ENCODE peak calls at places on chromosomes 1 and 21, in nine cellular contexts. F, O, C, B, E, U, X, V and D are unnamed samples.

GRCh38 chr1:236129315-236129714 is 13.0 kb upstream of the GPR137B start:
- DNase-seq in E (no peak), X (no peak), V (no peak), O (no peak), U (no peak), C (no peak), B (no peak), F (no peak), D (no peak)

GRCh38 chr1:190608282-190608681 is 130.6 kb upstream of the BRINP3 start:
- DNase-seq in V (no peak), O (no peak), B (no peak), U (no peak), X (no peak), F (no peak), E (no peak), C (no peak), D (no peak)

GRCh38 chr1:33274446-33274845 is 18.2 kb downstream of the ZNF362 start:
- DNase-seq in F (no peak), U (no peak), E (no peak), V (no peak), X (no peak), O (no peak), B (no peak), C (no peak), D (no peak)

GRCh38 chr1:2466834-2467554 is 9.1 kb upstream of the PLCH2 start:
- DNase-seq in X (peak), E (no peak), V (no peak), O (peak), F (no peak), U (no peak), C (no peak), B (peak), D (no peak)

GRCh38 chr1:74334147-74334546 is 99.0 kb downstream of the TNNI3K start:
- DNase-seq in U (no peak), B (no peak), X (no peak), E (no peak), C (no peak), V (no peak), O (no peak), F (no peak), D (no peak)

GRCh38 chr21:36926989-36927695 is 39.3 kb downstream of the HLCS start:
- DNase-seq in C (peak), E (no peak), F (no peak), U (no peak), V (no peak), B (no peak), O (no peak), X (no peak), D (no peak)

GRCh38 chr1:200258447-200259375 is 151.1 kb downstream of the ZNF281 start:
- DNase-seq in B (no peak), E (no peak), F (peak), V (peak), O (peak), X (peak), C (peak), U (no peak), D (no peak)

GRCh38 chr1:203475012-203475981 is at the start of gene PRELP:
- DNase-seq in V (peak), O (no peak), E (peak), U (peak), B (no peak), F (no peak), X (no peak), C (peak), D (no peak)

GRCh38 chr1:65255088-65256050 is 54.0 kb upstream of the DNAJC6 start:
- DNase-seq in F (no peak), O (no peak), E (no peak), C (no peak), U (peak), B (peak), X (no peak), V (peak), D (no peak)

GRCh38 chr1:172935062-172935592 is 115.6 kb downstream of the TNFSF18 start:
- DNase-seq in C (peak), V (peak), X (no peak), U (no peak), B (no peak), E (no peak), O (no peak), F (no peak), D (no peak)

GRCh38 chr1:109111386-109112055 is 2.4 kb upstream of the ELAPOR1 start:
- DNase-seq in C (peak), O (no peak), U (no peak), B (no peak), E (no peak), X (no peak), F (peak), V (no peak), D (no peak)

GRCh38 chr1:160007577-160008200 is 24.1 kb downstream of the PIGM start:
- DNase-seq in B (peak), X (peak), O (peak), C (peak), F (peak), E (no peak), U (no peak), V (peak), D (no peak)

GRCh38 chr1:184624626-184625025 is 130.0 kb downstream of the EDEM3 start:
- DNase-seq in E (no peak), F (no peak), V (no peak), B (no peak), C (no peak), X (no peak), U (no peak), O (no peak), D (no peak)

GRCh38 chr1:214833357-214833756 is 230.4 kb downstream of the CENPF start:
- DNase-seq in O (no peak), B (no peak), F (no peak), C (no peak), V (peak), E (no peak), U (no peak), X (no peak), D (no peak)

GRCh38 chr21:41769933-41770332 is 3.1 kb upstream of the RIPK4 start:
- DNase-seq in C (no peak), U (no peak), O (no peak), X (no peak), E (no peak), B (no peak), F (no peak), V (no peak), D (no peak)

GRCh38 chr1:28882009-28882628 is 32.2 kb upstream of the EPB41 start:
- DNase-seq in X (peak), U (peak), E (peak), O (peak), F (peak), V (peak), B (peak), C (peak), D (no peak)

GRCh38 chr21:16587141-16587570 is 857.4 kb downstream of the USP25 start:
- DNase-seq in V (peak), U (no peak), E (peak), X (no peak), B (no peak), O (no peak), C (peak), F (no peak), D (no peak)

GRCh38 chr21:27759091-27759659 is 792.3 kb upstream of the ADAMTS5 start:
- DNase-seq in X (peak), C (no peak), U (no peak), B (peak), V (no peak), F (no peak), O (no peak), E (peak), D (no peak)